ENCODE peak calls at places on chromosomes 6 and 20, in five cellular contexts. S is IMR-90, Z is A549, T is SK-N-SH, B is K562. P is an unnamed sample.

GRCh38 chr20:63025534-63026331 is 19.0 kb upstream of the BHLHE23 start:
- DNase-seq in S (peak), B (no peak), Z (peak), T (peak), P (no peak)

GRCh38 chr6:15948930-15949900 is 179.7 kb upstream of the MYLIP start:
- DNase-seq in Z (peak), S (no peak), B (peak), T (peak), P (no peak)

GRCh38 chr6:13355043-13355945 is 27.0 kb upstream of the TBC1D7 start:
- DNase-seq in T (no peak), B (peak), S (peak), Z (no peak), P (peak)

GRCh38 chr6:170076466-170077165 is 214.3 kb downstream of the DLL1 start:
- DNase-seq in B (no peak), T (peak), S (no peak), Z (no peak), P (no peak)

GRCh38 chr6:139271056-139271455 is 20.7 kb downstream of the TXLNB start:
- DNase-seq in B (no peak), T (no peak), S (peak), Z (peak), P (no peak)

GRCh38 chr6:70221025-70221714 is 81.7 kb downstream of the COL9A1 start:
- DNase-seq in B (peak), T (peak), Z (peak), S (peak), P (no peak)

GRCh38 chr6:117674503-117674902 is 766 bp upstream of the NUS1 start:
- DNase-seq in T (no peak), S (no peak), Z (no peak), B (no peak), P (no peak)

GRCh38 chr20:51500936-51501335 is 41.6 kb downstream of the NFATC2 start:
- DNase-seq in Z (no peak), S (no peak), B (no peak), T (no peak), P (no peak)

GRCh38 chr6:44211284-44211683 is 5.4 kb upstream of the MYMX start:
- DNase-seq in B (no peak), S (no peak), T (no peak), Z (no peak), P (no peak)

GRCh38 chr6:88376759-88377387 is 210.7 kb upstream of the CNR1 start:
- DNase-seq in B (no peak), T (no peak), Z (no peak), S (peak), P (no peak)

GRCh38 chr6:133774356-133774755 is 114.6 kb upstream of the TCF21 start:
- DNase-seq in T (no peak), B (no peak), Z (peak), S (peak), P (no peak)

GRCh38 chr6:6519028-6519427 is 69.5 kb upstream of the LY86 start:
- DNase-seq in Z (no peak), B (peak), T (no peak), S (no peak), P (no peak)

GRCh38 chr6:98384766-98385165 is 449.6 kb upstream of the POU3F2 start:
- DNase-seq in T (no peak), Z (peak), B (no peak), S (no peak), P (no peak)

GRCh38 chr20:31718952-31719643 is 3.6 kb downstream of the BCL2L1 start:
- DNase-seq in S (no peak), B (no peak), Z (no peak), T (no peak), P (no peak)

GRCh38 chr6:97282238-97282725 is 734 bp downstream of the MMS22L start:
- DNase-seq in Z (no peak), S (no peak), B (peak), T (peak), P (no peak)

GRCh38 chr6:75374913-75375530 is 90.4 kb upstream of the TMEM30A start:
- DNase-seq in Z (no peak), S (no peak), T (no peak), B (no peak), P (no peak)

GRCh38 chr6:152635949-152636674 is 1.1 kb downstream of the SYNE1 start:
- DNase-seq in S (peak), T (peak), Z (no peak), B (no peak), P (no peak)

GRCh38 chr6:44004625-44005506 is 122.4 kb downstream of the MRPL14 start:
- DNase-seq in T (peak), S (peak), B (peak), Z (peak), P (no peak)

GRCh38 chr20:35702051-35702823 is 3.0 kb downstream of the ROMO1 start:
- DNase-seq in T (no peak), B (no peak), S (peak), Z (no peak), P (no peak)

GRCh38 chr6:113361014-113361645 is 496.0 kb upstream of the MARCKS start:
- DNase-seq in S (peak), B (no peak), Z (peak), T (no peak), P (no peak)

GRCh38 chr6:15106958-15107643 is 138.8 kb upstream of the JARID2 start:
- DNase-seq in B (peak), Z (no peak), S (no peak), T (no peak), P (no peak)

GRCh38 chr6:137123078-137123477 is 50.4 kb downstream of the IL22RA2 start:
- DNase-seq in S (no peak), T (no peak), B (no peak), Z (no peak), P (no peak)

GRCh38 chr6:31919624-31920303 is 7.8 kb upstream of the C2 start:
- DNase-seq in T (no peak), B (no peak), Z (no peak), S (no peak), P (no peak)

GRCh38 chr6:82978362-82978945 is 87.2 kb downstream of the UBE3D start:
- DNase-seq in Z (no peak), S (no peak), B (no peak), T (no peak), P (no peak)
- TF ChIP-seq RCOR1 in Z (no peak), S (no peak), B (no peak), T (no peak), P (no peak)

GRCh38 chr6:146240307-146240706 is 211.4 kb downstream of the GRM1 start:
- DNase-seq in B (no peak), Z (no peak), T (no peak), S (no peak), P (no peak)
- TF ChIP-seq RCOR1 in B (no peak), Z (no peak), T (no peak), S (no peak), P (no peak)

GRCh38 chr6:56188429-56188828 is 59.0 kb downstream of the COL21A1 start:
- DNase-seq in T (no peak), B (no peak), Z (no peak), S (no peak), P (no peak)
- TF ChIP-seq RCOR1 in T (no peak), B (no peak), Z (no peak), S (no peak), P (no peak)

GRCh38 chr20:2699775-2700413 is 7.3 kb downstream of the EBF4 start:
- DNase-seq in T (no peak), B (no peak), Z (no peak), S (no peak), P (no peak)
- TF ChIP-seq RCOR1 in T (no peak), B (no peak), Z (no peak), S (no peak), P (no peak)

P was measured in GM12878.